ENCODE peak calls at places on chromosome 1, in ten cellular contexts. C is Peyer's patch, G is IMR-90, D is stomach, Q is left ventricle myocardium inferior, J is H1, M is uterus, P is suprapubic skin, U is cardiac fibroblast, A is upper lobe of right lung. I is an unnamed sample.
A peak's percentile ranks its signal among the peaks of the same experiment; 100 is the strongest.

GRCh38 chr1:87435484-87435883 is 106.8 kb downstream of the LMO4 start:
- DNase-seq in C (no peak), G (no peak), D (no peak), Q (no peak), J (no peak), M (no peak), P (no peak), U (peak; percentile 57), A (no peak), I (no peak)

GRCh38 chr1:167911413-167911812 is 2.5 kb downstream of the ADCY10 start:
- DNase-seq in C (no peak), G (no peak), D (peak; percentile 74), Q (no peak), J (no peak), M (no peak), P (no peak), U (no peak), A (no peak), I (no peak)

GRCh38 chr1:42947965-42948732 is 10.5 kb downstream of the SLC2A1 start:
- DNase-seq in C (no peak), G (no peak), D (no peak), Q (no peak), J (no peak), M (no peak), P (no peak), U (no peak), A (no peak), I (no peak)

GRCh38 chr1:119554188-119554587 is 47.2 kb downstream of the HSD3B1 start:
- DNase-seq in C (no peak), G (peak; percentile 82), D (peak; percentile 59), Q (no peak), J (no peak), M (no peak), P (no peak), U (peak; percentile 65), A (no peak), I (peak; percentile 95)

GRCh38 chr1:26686795-26687194 is 9.0 kb upstream of the ARID1A start:
- DNase-seq in C (no peak), G (no peak), D (no peak), Q (no peak), J (no peak), M (no peak), P (no peak), U (peak; percentile 48), A (no peak), I (no peak)

GRCh38 chr1:202692959-202693555 is 17.2 kb downstream of the SYT2 start:
- DNase-seq in C (peak; percentile 58), G (peak; percentile 71), D (peak; percentile 66), Q (peak; percentile 50), J (peak; percentile 90), M (peak; percentile 47), P (no peak), U (peak; percentile 73), A (peak; percentile 67), I (peak; percentile 51)

GRCh38 chr1:27931184-27931583 is 3.6 kb upstream of the SMPDL3B start:
- DNase-seq in C (peak; percentile 1), G (no peak), D (no peak), Q (no peak), J (no peak), M (no peak), P (no peak), U (no peak), A (no peak), I (no peak)

GRCh38 chr1:236332092-236332758 is 50.5 kb upstream of the ERO1B start:
- DNase-seq in C (no peak), G (no peak), D (no peak), Q (no peak), J (no peak), M (no peak), P (no peak), U (no peak), A (no peak), I (no peak)

GRCh38 chr1:245952383-245952989 is 554.6 kb downstream of the SMYD3 start:
- DNase-seq in C (no peak), G (no peak), D (no peak), Q (no peak), J (no peak), M (no peak), P (no peak), U (no peak), A (no peak), I (no peak)

GRCh38 chr1:201144701-201145100 is 9.6 kb downstream of the TMEM9 start:
- DNase-seq in C (no peak), G (no peak), D (no peak), Q (no peak), J (no peak), M (no peak), P (peak; percentile 19), U (no peak), A (peak; percentile 0), I (no peak)

GRCh38 chr1:219478811-219479210 is 134.1 kb downstream of the ZC3H11B start:
- DNase-seq in C (no peak), G (no peak), D (no peak), Q (no peak), J (no peak), M (no peak), P (no peak), U (no peak), A (no peak), I (no peak)

GRCh38 chr1:219476716-219477115 is 136.2 kb downstream of the ZC3H11B start:
- DNase-seq in C (no peak), G (no peak), D (no peak), Q (no peak), J (no peak), M (no peak), P (no peak), U (no peak), A (no peak), I (no peak)

GRCh38 chr1:219472596-219472995 is 140.3 kb downstream of the ZC3H11B start:
- DNase-seq in C (no peak), G (no peak), D (no peak), Q (no peak), J (no peak), M (no peak), P (no peak), U (no peak), A (no peak), I (no peak)

GRCh38 chr1:219477861-219478260 is 135.0 kb downstream of the ZC3H11B start:
- DNase-seq in C (no peak), G (no peak), D (no peak), Q (no peak), J (no peak), M (no peak), P (no peak), U (no peak), A (no peak), I (no peak)

DNA sequence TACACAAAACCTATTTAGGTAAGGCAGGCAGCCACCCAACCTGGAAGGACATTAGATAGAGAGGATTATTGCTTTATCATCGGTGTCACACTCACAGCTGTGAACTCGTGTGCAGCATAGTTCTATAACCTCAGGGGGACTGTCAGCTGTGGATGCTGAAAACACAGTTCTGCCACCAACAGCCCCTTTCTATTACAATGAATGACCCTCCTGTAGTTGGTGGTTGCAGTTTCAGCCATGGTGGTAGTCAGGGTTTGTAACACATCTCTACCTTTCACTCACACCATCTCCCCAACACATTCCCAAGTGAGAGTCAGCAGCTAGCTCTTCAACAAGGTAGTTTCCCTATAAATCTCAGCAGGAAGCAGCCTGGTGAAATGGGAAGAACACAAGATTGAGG is 136.8 kb downstream of the ZC3H11B start:
- DNase-seq in C (no peak), G (no peak), D (no peak), Q (no peak), J (no peak), M (no peak), P (no peak), U (no peak), A (no peak), I (no peak)
- H3K4me3 ChIP-seq in C (no peak overlapping the region), G (no peak overlapping the region), D (no peak overlapping the region), Q (no peak overlapping the region), J (no peak overlapping the region), M (no peak overlapping the region), P (no peak overlapping the region), U (no peak overlapping the region), A (no peak overlapping the region), I (no peak overlapping the region)

GRCh38 chr1:69534829-69535228 is 32.9 kb upstream of the LRRC7 start:
- DNase-seq in C (no peak), G (no peak), D (no peak), Q (no peak), J (no peak), M (no peak), P (no peak), U (no peak), A (no peak), I (no peak)
- TF ChIP-seq CTCF in C (no peak), G (no peak), D (no peak), Q (no peak), J (no peak), M (no peak), P (no peak), U (no peak), A (no peak), I (no peak)

DNA sequence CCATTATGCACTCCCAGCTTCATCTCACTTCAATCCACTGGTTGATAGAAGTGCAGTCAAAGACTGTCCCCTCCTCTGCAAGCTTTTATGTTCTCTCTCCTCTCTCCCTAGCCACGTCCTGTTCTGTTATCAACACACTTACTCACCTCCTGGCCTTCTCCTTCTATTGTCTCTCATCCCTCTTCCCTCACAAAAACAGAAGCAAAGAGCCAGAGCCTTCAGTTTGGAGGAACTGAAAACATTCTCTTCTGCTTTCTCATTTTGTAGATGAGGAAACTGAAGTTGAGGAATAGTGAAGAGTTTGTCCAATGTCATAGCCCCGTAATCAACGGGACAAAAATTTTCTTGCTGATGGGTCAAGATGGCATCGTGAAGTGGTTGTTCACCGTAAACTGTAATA is 1.8 kb downstream of the NLRP3 start:
- DNase-seq in C (no peak), G (no peak), D (no peak), Q (no peak), J (no peak), M (no peak), P (no peak), U (no peak), A (no peak), I (no peak)
- H3K4me3 ChIP-seq in C (no peak overlapping the region), G (no peak overlapping the region), D (peak overlapping the region; percentile 26), Q (no peak overlapping the region), J (no peak overlapping the region), M (no peak overlapping the region), P (no peak overlapping the region), U (no peak overlapping the region), A (peak overlapping the region; percentile 32), I (no peak overlapping the region)

GRCh38 chr1:9183898-9184297 is 50.7 kb upstream of the H6PD start:
- DNase-seq in C (no peak), G (no peak), D (no peak), Q (no peak), J (no peak), M (no peak), P (no peak), U (no peak), A (no peak), I (no peak)

GRCh38 chr1:9183441-9183840 is 51.1 kb upstream of the H6PD start:
- DNase-seq in C (no peak), G (no peak), D (no peak), Q (no peak), J (no peak), M (no peak), P (no peak), U (no peak), A (no peak), I (no peak)

GRCh38 chr1:9181176-9181906 is 52.4 kb upstream of the GPR157 start:
- DNase-seq in C (peak; percentile 83), G (peak; percentile 49), D (peak; percentile 74), Q (peak; percentile 74), J (peak; percentile 97), M (peak; percentile 81), P (peak; percentile 81), U (peak; percentile 72), A (peak; percentile 90), I (no peak)

GRCh38 chr1:9182784-9183257 is 51.8 kb upstream of the H6PD start:
- DNase-seq in C (no peak), G (no peak), D (no peak), Q (peak; percentile 34), J (peak; percentile 58), M (no peak), P (peak; percentile 66), U (no peak), A (no peak), I (no peak)

GRCh38 chr1:9181990-9182783 is 52.4 kb upstream of the H6PD start:
- DNase-seq in C (peak; percentile 71), G (no peak), D (peak; percentile 65), Q (peak; percentile 40), J (peak; percentile 73), M (peak; percentile 61), P (peak; percentile 65), U (peak; percentile 54), A (peak; percentile 86), I (no peak)
- TF ChIP-seq CTCF in C (peak; percentile 24), G (peak; percentile 19), D (no peak), Q (peak; percentile 37), J (no peak), M (peak; percentile 29), P (no peak), U (no peak), A (peak; percentile 23), I (no peak)